ENCODE peak calls at places on chromosomes 13 and 19, in ten cellular contexts. X is psoas muscle, C is esophagus squamous epithelium, N is ascending aorta, W is ovary, V is cardiac muscle cell, M is gastrocnemius medialis, S is body of pancreas, R is Panc1, Q is tibial artery. A is an unnamed sample.

GRCh38 chr13:104143760-104144406 is 1077.7 kb upstream of the SLC10A2 start:
- DNase-seq in X (no peak), C (no peak), N (no peak), W (no peak), V (no peak), M (no peak), S (no peak), R (no peak), Q (no peak), A (no peak)

GRCh38 chr13:112441226-112441625 is 65.1 kb downstream of the SPACA7 start:
- DNase-seq in X (no peak), C (no peak), N (no peak), W (no peak), V (no peak), M (no peak), S (no peak), R (no peak), Q (no peak), A (no peak)

GRCh38 chr13:101429733-101430132 is 13.4 kb upstream of the NALCN start:
- DNase-seq in X (no peak), C (no peak), N (no peak), W (no peak), V (no peak), M (no peak), S (no peak), R (no peak), Q (no peak), A (no peak)

GRCh38 chr13:33244210-33244906 is 41.2 kb downstream of the STARD13 start:
- DNase-seq in X (no peak), C (no peak), N (no peak), W (no peak), V (no peak), M (no peak), S (no peak), R (no peak), Q (no peak), A (no peak)

GRCh38 chr13:31896427-31896826 is 135.1 kb upstream of the FRY start:
- DNase-seq in X (peak; percentile 27), C (no peak), N (peak; percentile 74), W (no peak), V (peak; percentile 76), M (no peak), S (no peak), R (no peak), Q (peak; percentile 48), A (no peak)

GRCh38 chr13:67353891-67354459 is 123.8 kb upstream of the PCDH9 start:
- DNase-seq in X (no peak), C (no peak), N (no peak), W (no peak), V (peak; percentile 25), M (no peak), S (no peak), R (no peak), Q (no peak), A (no peak)

GRCh38 chr19:29858000-29858596 is 46.3 kb downstream of the CCNE1 start:
- DNase-seq in X (no peak), C (no peak), N (no peak), W (no peak), V (no peak), M (no peak), S (peak; percentile 53), R (no peak), Q (no peak), A (peak; percentile 58)

GRCh38 chr19:7986321-7987083 is 18.9 kb downstream of the ELAVL1 start:
- DNase-seq in X (no peak), C (no peak), N (no peak), W (no peak), V (peak; percentile 49), M (no peak), S (no peak), R (peak; percentile 52), Q (no peak), A (no peak)

GRCh38 chr13:56909896-56910600 is 230.7 kb upstream of the PRR20A start:
- DNase-seq in X (no peak), C (no peak), N (no peak), W (no peak), V (no peak), M (no peak), S (no peak), R (no peak), Q (no peak), A (no peak)

GRCh38 chr13:20473139-20473538 is 52.5 kb downstream of the CRYL1 start:
- DNase-seq in X (no peak), C (no peak), N (no peak), W (no peak), V (no peak), M (no peak), S (no peak), R (no peak), Q (no peak), A (no peak)

GRCh38 chr13:20436505-20436904 is 89.2 kb downstream of the CRYL1 start:
- DNase-seq in X (no peak), C (no peak), N (no peak), W (no peak), V (no peak), M (no peak), S (no peak), R (no peak), Q (no peak), A (no peak)

DNA sequence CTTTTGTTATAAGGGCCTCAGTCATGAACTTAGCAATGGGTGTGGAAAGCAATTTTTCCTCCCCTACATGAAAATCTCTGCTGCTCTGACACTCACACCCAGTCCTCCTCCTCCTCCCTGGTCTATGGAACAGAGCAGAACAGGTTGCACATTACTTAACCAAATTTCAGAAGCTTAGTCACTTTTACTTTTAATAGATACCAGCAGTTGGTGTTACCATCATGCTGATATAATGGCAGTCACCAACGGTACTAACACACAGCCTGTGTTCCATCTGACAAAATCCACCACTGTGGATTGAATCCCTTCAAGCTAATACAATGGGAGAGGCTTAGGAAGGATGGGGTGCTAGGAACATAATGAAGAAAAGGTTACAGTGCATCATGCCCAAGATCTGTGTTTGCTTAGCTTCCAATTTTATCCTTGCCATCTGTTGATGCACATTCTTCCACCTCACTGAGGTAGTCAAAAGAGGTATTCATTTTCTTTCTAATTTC is 9.8 kb downstream of the TPT1 start:
- DNase-seq in X (no peak), C (no peak), N (no peak), W (no peak), V (no peak), M (no peak), S (no peak), R (no peak), Q (no peak), A (no peak)
- H3K4me1 ChIP-seq in X (peaks cover 68% of the 10 kb centered on the region), C (no peaks in the 10 kb centered on the region), N (peaks cover 61% of the 10 kb centered on the region), W (peaks cover 8% of the 10 kb centered on the region), V (peaks cover 5% of the 10 kb centered on the region), M (peaks cover 72% of the 10 kb centered on the region), S (peaks cover 21% of the 10 kb centered on the region), R (peaks cover 24% of the 10 kb centered on the region), Q (no peaks in the 10 kb centered on the region), A (peaks cover 18% of the 10 kb centered on the region)

GRCh38 chr19:28727835-28728159 is 485.2 kb downstream of the UQCRFS1 start:
- DNase-seq in X (no peak), C (no peak), N (no peak), W (no peak), V (no peak), M (no peak), S (no peak), R (no peak), Q (no peak), A (no peak)

GRCh38 chr19:28731577-28731976 is 481.4 kb downstream of the UQCRFS1 start:
- DNase-seq in X (no peak), C (no peak), N (no peak), W (no peak), V (no peak), M (no peak), S (no peak), R (no peak), Q (no peak), A (no peak)

GRCh38 chr19:28726533-28726932 is 486.4 kb downstream of the UQCRFS1 start:
- DNase-seq in X (no peak), C (no peak), N (no peak), W (no peak), V (no peak), M (no peak), S (no peak), R (no peak), Q (no peak), A (no peak)

GRCh38 chr19:28731113-28731512 is 481.8 kb downstream of the UQCRFS1 start:
- DNase-seq in X (no peak), C (no peak), N (no peak), W (no peak), V (no peak), M (no peak), S (no peak), R (no peak), Q (no peak), A (no peak)

GRCh38 chr19:28727133-28727834 is 485.7 kb downstream of the UQCRFS1 start:
- DNase-seq in X (no peak), C (no peak), N (no peak), W (no peak), V (peak; percentile 61), M (no peak), S (peak; percentile 42), R (no peak), Q (no peak), A (no peak)
- TF ChIP-seq CTCF in X (no peak), C (no peak), N (peak; percentile 6), W (no peak), V (peak; percentile 59), M (no peak), S (peak; percentile 9), R (peak; percentile 69), Q (no peak), A (no peak)

GRCh38 chr19:35462476-35462953 is 14.5 kb downstream of the FFAR2 start:
- DNase-seq in X (no peak), C (no peak), N (no peak), W (no peak), V (no peak), M (no peak), S (no peak), R (no peak), Q (no peak), A (peak; percentile 24)

GRCh38 chr19:35458821-35459391 is 10.8 kb downstream of the FFAR2 start:
- DNase-seq in X (peak; percentile 12), C (no peak), N (no peak), W (no peak), V (no peak), M (no peak), S (peak; percentile 67), R (no peak), Q (no peak), A (no peak)

GRCh38 chr19:35460608-35461007 is 12.6 kb downstream of the FFAR2 start:
- DNase-seq in X (peak; percentile 13), C (no peak), N (no peak), W (no peak), V (peak; percentile 66), M (no peak), S (no peak), R (no peak), Q (no peak), A (no peak)

GRCh38 chr19:35459414-35460082 is 11.5 kb downstream of the FFAR2 start:
- DNase-seq in X (peak; percentile 43), C (no peak), N (no peak), W (peak; percentile 67), V (peak; percentile 89), M (no peak), S (peak; percentile 53), R (no peak), Q (no peak), A (peak; percentile 74)

GRCh38 chr19:35461050-35461449 is 13.0 kb downstream of the FFAR2 start:
- DNase-seq in X (no peak), C (no peak), N (no peak), W (peak; percentile 33), V (no peak), M (no peak), S (no peak), R (no peak), Q (no peak), A (no peak)
- H3K4me1 ChIP-seq in X (peaks cover 5% of the 10 kb centered on the region), C (peaks cover 12% of the 10 kb centered on the region), N (no peaks in the 10 kb centered on the region), W (peaks cover 8% of the 10 kb centered on the region), V (peaks cover 5% of the 10 kb centered on the region), M (no peaks in the 10 kb centered on the region), S (peaks cover 19% of the 10 kb centered on the region), R (no peaks in the 10 kb centered on the region), Q (no peaks in the 10 kb centered on the region), A (peaks cover 13% of the 10 kb centered on the region)

GRCh38 chr19:17420267-17420924 is 549 bp downstream of the MVB12A start:
- DNase-seq in X (peak; percentile 42), C (no peak), N (peak; percentile 68), W (peak; percentile 55), V (peak; percentile 24), M (no peak), S (peak; percentile 31), R (no peak), Q (peak; percentile 30), A (peak; percentile 74)
- TF ChIP-seq CTCF in X (no peak), C (no peak), N (no peak), W (no peak), V (peak; percentile 4), M (no peak), S (no peak), R (no peak), Q (no peak), A (no peak)